ENCODE peak calls at places on chromosomes 2 and 18, in six cellular contexts. One of them, this sample, is unnamed.

GRCh38 chr2:1868683-1869141 is 124.4 kb upstream of the PXDN start:
- DNase-seq in neural progenitor cell: peak; percentile 68
- DNase-seq in uterus: no peak
- DNase-seq in tibial artery: no peak
- DNase-seq in right lobe of liver: no peak
- DNase-seq in effector memory CD4-positive, alpha-beta T cell: no peak
- DNase-seq in this sample: no peak

GRCh38 chr2:117853873-117854272 is 39.4 kb downstream of the DDX18 start:
- DNase-seq in neural progenitor cell: no peak
- DNase-seq in uterus: no peak
- DNase-seq in tibial artery: no peak
- DNase-seq in right lobe of liver: no peak
- DNase-seq in effector memory CD4-positive, alpha-beta T cell: no peak
- DNase-seq in this sample: no peak

GRCh38 chr2:224160917-224161316 is 121.8 kb upstream of the SERPINE2 start:
- DNase-seq in neural progenitor cell: no peak
- DNase-seq in uterus: peak; percentile 18
- DNase-seq in tibial artery: no peak
- DNase-seq in right lobe of liver: peak; percentile 40
- DNase-seq in effector memory CD4-positive, alpha-beta T cell: no peak
- DNase-seq in this sample: no peak

GRCh38 chr2:112482309-112483046 is 522 bp downstream of the TTL start:
- DNase-seq in neural progenitor cell: peak; percentile 61
- DNase-seq in uterus: peak; percentile 30
- DNase-seq in tibial artery: no peak
- DNase-seq in right lobe of liver: peak; percentile 40
- DNase-seq in effector memory CD4-positive, alpha-beta T cell: no peak
- DNase-seq in this sample: peak; percentile 60

GRCh38 chr2:32484907-32485306 is 128.1 kb downstream of the BIRC6 start:
- DNase-seq in neural progenitor cell: no peak
- DNase-seq in uterus: no peak
- DNase-seq in tibial artery: no peak
- DNase-seq in right lobe of liver: no peak
- DNase-seq in effector memory CD4-positive, alpha-beta T cell: no peak
- DNase-seq in this sample: no peak

GRCh38 chr18:75340206-75340605 is 87.3 kb downstream of the SMIM21 start:
- DNase-seq in neural progenitor cell: no peak
- DNase-seq in uterus: no peak
- DNase-seq in tibial artery: no peak
- DNase-seq in right lobe of liver: no peak
- DNase-seq in effector memory CD4-positive, alpha-beta T cell: no peak
- DNase-seq in this sample: no peak

GRCh38 chr2:132374961-132375360 is 41.6 kb upstream of the GPR39 start:
- DNase-seq in neural progenitor cell: no peak
- DNase-seq in uterus: peak; percentile 39
- DNase-seq in tibial artery: no peak
- DNase-seq in right lobe of liver: no peak
- DNase-seq in effector memory CD4-positive, alpha-beta T cell: no peak
- DNase-seq in this sample: no peak

GRCh38 chr2:137192366-137193315 is 427.3 kb downstream of the THSD7B start:
- DNase-seq in neural progenitor cell: no peak
- DNase-seq in uterus: no peak
- DNase-seq in tibial artery: no peak
- DNase-seq in right lobe of liver: no peak
- DNase-seq in effector memory CD4-positive, alpha-beta T cell: no peak
- DNase-seq in this sample: no peak

GRCh38 chr2:96143848-96144480 is 1.3 kb downstream of the DUSP2 start:
- DNase-seq in neural progenitor cell: peak; percentile 54
- DNase-seq in uterus: no peak
- DNase-seq in tibial artery: peak; percentile 60
- DNase-seq in right lobe of liver: peak; percentile 22
- DNase-seq in effector memory CD4-positive, alpha-beta T cell: no peak
- DNase-seq in this sample: no peak

GRCh38 chr18:61502472-61502871 is 169.2 kb downstream of the CDH20 start:
- DNase-seq in neural progenitor cell: peak; percentile 82
- DNase-seq in uterus: peak; percentile 22
- DNase-seq in tibial artery: no peak
- DNase-seq in right lobe of liver: no peak
- DNase-seq in effector memory CD4-positive, alpha-beta T cell: no peak
- DNase-seq in this sample: peak; percentile 53

GRCh38 chr2:6054394-6054732 is 362.2 kb downstream of the SOX11 start:
- DNase-seq in neural progenitor cell: no peak
- DNase-seq in uterus: no peak
- DNase-seq in tibial artery: no peak
- DNase-seq in right lobe of liver: no peak
- DNase-seq in effector memory CD4-positive, alpha-beta T cell: no peak
- DNase-seq in this sample: no peak

DNA sequence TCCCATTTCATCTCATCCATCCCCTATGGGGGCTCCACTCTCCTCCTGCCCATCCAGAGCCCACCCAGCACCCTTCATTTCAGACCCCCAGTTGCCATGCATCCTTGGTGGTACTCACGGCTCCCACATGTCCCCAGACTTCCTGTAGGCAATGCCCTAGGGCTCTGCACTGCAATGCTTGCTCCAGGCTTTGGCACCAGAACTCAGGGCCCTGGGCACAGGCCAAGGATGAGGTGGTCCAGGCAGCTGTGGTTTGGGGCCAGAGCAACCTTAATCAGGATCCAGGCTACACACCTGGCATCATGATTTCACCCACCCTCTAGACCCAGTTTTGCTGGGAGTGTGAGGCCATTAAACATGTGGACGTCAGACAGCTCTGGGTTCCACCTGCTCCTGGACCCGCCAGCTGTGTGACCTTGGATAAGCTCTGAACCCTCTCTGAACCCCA is 414 bp downstream of the SFTPB start:
- DNase-seq in neural progenitor cell: no peak
- DNase-seq in uterus: no peak
- DNase-seq in tibial artery: no peak
- DNase-seq in right lobe of liver: no peak
- DNase-seq in effector memory CD4-positive, alpha-beta T cell: no peak
- DNase-seq in this sample: no peak
- H3K4me3 ChIP-seq in neural progenitor cell: no peak overlapping the region
- H3K4me3 ChIP-seq in uterus: no peak overlapping the region
- H3K4me3 ChIP-seq in tibial artery: no peak overlapping the region
- H3K4me3 ChIP-seq in right lobe of liver: no peak overlapping the region
- H3K4me3 ChIP-seq in effector memory CD4-positive, alpha-beta T cell: no peak overlapping the region
- H3K4me3 ChIP-seq in this sample: no peak overlapping the region

DNA sequence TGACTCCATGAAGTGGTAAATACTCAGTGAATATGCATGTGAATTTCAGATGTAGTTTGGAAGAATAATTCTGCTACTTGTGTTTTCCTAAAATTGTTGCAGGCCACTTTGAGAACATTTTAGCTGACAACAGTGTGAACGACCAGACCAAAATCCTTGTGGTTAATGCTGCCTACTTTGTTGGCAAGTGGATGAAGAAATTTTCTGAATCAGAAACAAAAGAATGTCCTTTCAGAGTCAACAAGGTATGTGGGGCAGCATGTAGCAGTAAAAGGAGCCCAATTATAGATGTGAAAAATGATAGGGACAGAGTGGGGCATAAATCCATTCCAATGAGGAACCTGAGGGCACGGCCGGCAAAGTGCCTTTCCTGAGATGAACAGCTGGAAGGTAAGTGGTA is 16.1 kb downstream of the SERPINB5 start:
- DNase-seq in neural progenitor cell: no peak
- DNase-seq in uterus: no peak
- DNase-seq in tibial artery: no peak
- DNase-seq in right lobe of liver: no peak
- DNase-seq in effector memory CD4-positive, alpha-beta T cell: no peak
- DNase-seq in this sample: no peak
- H3K27ac ChIP-seq in neural progenitor cell: no peak overlapping the region
- H3K27ac ChIP-seq in uterus: no peak overlapping the region
- H3K27ac ChIP-seq in tibial artery: no peak overlapping the region
- H3K27ac ChIP-seq in right lobe of liver: no peak overlapping the region
- H3K27ac ChIP-seq in effector memory CD4-positive, alpha-beta T cell: no peak overlapping the region
- H3K27ac ChIP-seq in this sample: no peak overlapping the region

GRCh38 chr2:36513661-36514060 is 84.3 kb downstream of the FEZ2 start:
- DNase-seq in neural progenitor cell: no peak
- DNase-seq in uterus: no peak
- DNase-seq in tibial artery: no peak
- DNase-seq in right lobe of liver: no peak
- DNase-seq in effector memory CD4-positive, alpha-beta T cell: no peak
- DNase-seq in this sample: no peak

GRCh38 chr2:36515538-36515937 is 82.4 kb downstream of the FEZ2 start:
- DNase-seq in neural progenitor cell: no peak
- DNase-seq in uterus: no peak
- DNase-seq in tibial artery: no peak
- DNase-seq in right lobe of liver: no peak
- DNase-seq in effector memory CD4-positive, alpha-beta T cell: no peak
- DNase-seq in this sample: no peak

GRCh38 chr2:36516136-36516870 is 81.7 kb downstream of the FEZ2 start:
- DNase-seq in neural progenitor cell: no peak
- DNase-seq in uterus: no peak
- DNase-seq in tibial artery: no peak
- DNase-seq in right lobe of liver: no peak
- DNase-seq in effector memory CD4-positive, alpha-beta T cell: no peak
- DNase-seq in this sample: peak; percentile 73

GRCh38 chr2:36511858-36512630 is 85.9 kb downstream of the FEZ2 start:
- DNase-seq in neural progenitor cell: no peak
- DNase-seq in uterus: no peak
- DNase-seq in tibial artery: no peak
- DNase-seq in right lobe of liver: no peak
- DNase-seq in effector memory CD4-positive, alpha-beta T cell: no peak
- DNase-seq in this sample: no peak

GRCh38 chr2:36512705-36513104 is 85.3 kb downstream of the FEZ2 start:
- DNase-seq in neural progenitor cell: no peak
- DNase-seq in uterus: no peak
- DNase-seq in tibial artery: no peak
- DNase-seq in right lobe of liver: no peak
- DNase-seq in effector memory CD4-positive, alpha-beta T cell: no peak
- DNase-seq in this sample: no peak
- H3K36me3 ChIP-seq in neural progenitor cell: no peaks in the 10 kb centered on the region
- H3K36me3 ChIP-seq in uterus: no peaks in the 10 kb centered on the region
- H3K36me3 ChIP-seq in tibial artery: peaks cover 79% of the 10 kb centered on the region
- H3K36me3 ChIP-seq in right lobe of liver: no peaks in the 10 kb centered on the region
- H3K36me3 ChIP-seq in effector memory CD4-positive, alpha-beta T cell: no peaks in the 10 kb centered on the region
- H3K36me3 ChIP-seq in this sample: peaks cover 96% of the 10 kb centered on the region

DNA sequence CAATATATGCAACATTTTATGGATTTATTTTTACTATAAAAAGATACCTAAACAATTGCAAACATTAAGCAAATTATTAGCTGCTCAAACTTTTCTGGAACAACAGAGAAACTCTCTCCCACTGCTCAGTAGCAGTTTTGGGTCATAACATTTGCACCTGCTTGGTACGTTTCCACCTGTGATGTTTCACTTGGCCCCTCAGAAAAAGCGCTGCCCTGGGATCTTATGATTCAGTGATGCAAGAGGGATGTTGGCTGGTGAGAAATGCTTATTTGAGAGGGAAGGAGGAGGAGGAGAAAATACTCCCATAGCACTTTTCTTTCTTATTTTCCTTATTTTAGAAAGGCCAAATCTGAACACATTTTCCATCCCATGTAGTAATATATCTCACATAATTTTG is 9.2 kb downstream of the IRS1 start:
- DNase-seq in neural progenitor cell: no peak
- DNase-seq in uterus: peak; percentile 28
- DNase-seq in tibial artery: no peak
- DNase-seq in right lobe of liver: no peak
- DNase-seq in effector memory CD4-positive, alpha-beta T cell: no peak
- DNase-seq in this sample: no peak
- H3K4me3 ChIP-seq in neural progenitor cell: no peak overlapping the region
- H3K4me3 ChIP-seq in uterus: peak overlapping the region; percentile 69
- H3K4me3 ChIP-seq in tibial artery: peak overlapping the region; percentile 83
- H3K4me3 ChIP-seq in right lobe of liver: no peak overlapping the region
- H3K4me3 ChIP-seq in effector memory CD4-positive, alpha-beta T cell: no peak overlapping the region
- H3K4me3 ChIP-seq in this sample: no peak overlapping the region

GRCh38 chr2:23526114-23526513 is 141.1 kb downstream of the KLHL29 start:
- DNase-seq in neural progenitor cell: no peak
- DNase-seq in uterus: no peak
- DNase-seq in tibial artery: no peak
- DNase-seq in right lobe of liver: no peak
- DNase-seq in effector memory CD4-positive, alpha-beta T cell: no peak
- DNase-seq in this sample: no peak

GRCh38 chr2:23522726-23523410 is 137.9 kb downstream of the KLHL29 start:
- DNase-seq in neural progenitor cell: no peak
- DNase-seq in uterus: no peak
- DNase-seq in tibial artery: no peak
- DNase-seq in right lobe of liver: no peak
- DNase-seq in effector memory CD4-positive, alpha-beta T cell: no peak
- DNase-seq in this sample: no peak

GRCh38 chr2:23525137-23525765 is 140.3 kb downstream of the KLHL29 start:
- DNase-seq in neural progenitor cell: no peak
- DNase-seq in uterus: no peak
- DNase-seq in tibial artery: no peak
- DNase-seq in right lobe of liver: no peak
- DNase-seq in effector memory CD4-positive, alpha-beta T cell: no peak
- DNase-seq in this sample: no peak

GRCh38 chr2:23523651-23524260 is 138.8 kb downstream of the KLHL29 start:
- DNase-seq in neural progenitor cell: no peak
- DNase-seq in uterus: peak; percentile 69
- DNase-seq in tibial artery: peak; percentile 91
- DNase-seq in right lobe of liver: no peak
- DNase-seq in effector memory CD4-positive, alpha-beta T cell: no peak
- DNase-seq in this sample: no peak

GRCh38 chr2:23524261-23524706 is 139.3 kb downstream of the KLHL29 start:
- DNase-seq in neural progenitor cell: no peak
- DNase-seq in uterus: peak; percentile 52
- DNase-seq in tibial artery: peak; percentile 93
- DNase-seq in right lobe of liver: no peak
- DNase-seq in effector memory CD4-positive, alpha-beta T cell: no peak
- DNase-seq in this sample: peak; percentile 75
- H3K27ac ChIP-seq in neural progenitor cell: no peak overlapping the region
- H3K27ac ChIP-seq in uterus: peak overlapping the region; percentile 87
- H3K27ac ChIP-seq in tibial artery: peak overlapping the region; percentile 85
- H3K27ac ChIP-seq in right lobe of liver: no peak overlapping the region
- H3K27ac ChIP-seq in effector memory CD4-positive, alpha-beta T cell: no peak overlapping the region
- H3K27ac ChIP-seq in this sample: peak overlapping the region; percentile 15

GRCh38 chr2:143702931-143703330 is 573.7 kb downstream of the ARHGAP15 start:
- DNase-seq in neural progenitor cell: no peak
- DNase-seq in uterus: no peak
- DNase-seq in tibial artery: no peak
- DNase-seq in right lobe of liver: no peak
- DNase-seq in effector memory CD4-positive, alpha-beta T cell: no peak
- DNase-seq in this sample: no peak

GRCh38 chr2:143705108-143705686 is 576.0 kb downstream of the ARHGAP15 start:
- DNase-seq in neural progenitor cell: no peak
- DNase-seq in uterus: no peak
- DNase-seq in tibial artery: no peak
- DNase-seq in right lobe of liver: no peak
- DNase-seq in effector memory CD4-positive, alpha-beta T cell: no peak
- DNase-seq in this sample: no peak

GRCh38 chr2:143708682-143709081 is 579.5 kb downstream of the ARHGAP15 start:
- DNase-seq in neural progenitor cell: no peak
- DNase-seq in uterus: no peak
- DNase-seq in tibial artery: no peak
- DNase-seq in right lobe of liver: no peak
- DNase-seq in effector memory CD4-positive, alpha-beta T cell: no peak
- DNase-seq in this sample: no peak

GRCh38 chr2:143704432-143705106 is 575.4 kb downstream of the ARHGAP15 start:
- DNase-seq in neural progenitor cell: no peak
- DNase-seq in uterus: no peak
- DNase-seq in tibial artery: no peak
- DNase-seq in right lobe of liver: no peak
- DNase-seq in effector memory CD4-positive, alpha-beta T cell: no peak
- DNase-seq in this sample: no peak

DNA sequence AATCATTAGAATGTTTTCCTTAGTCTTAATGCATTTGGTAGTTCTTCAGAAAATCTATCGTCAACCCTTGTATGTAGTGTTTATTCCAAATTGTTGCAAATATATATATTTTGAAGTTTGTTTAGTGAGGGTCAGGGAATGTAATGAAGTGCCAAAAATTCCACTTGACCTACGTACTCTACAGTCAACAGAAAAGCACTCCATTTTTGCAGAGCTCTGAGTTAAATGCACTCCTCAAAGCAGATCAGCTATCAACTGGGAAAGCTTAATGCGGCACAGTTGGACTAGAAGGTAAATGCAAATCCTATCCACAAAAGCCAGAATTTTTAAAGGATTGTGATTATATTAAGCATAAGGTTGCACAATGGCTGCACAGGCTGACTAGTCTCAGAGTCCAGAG is 577.1 kb downstream of the ARHGAP15 start:
- DNase-seq in neural progenitor cell: no peak
- DNase-seq in uterus: no peak
- DNase-seq in tibial artery: no peak
- DNase-seq in right lobe of liver: no peak
- DNase-seq in effector memory CD4-positive, alpha-beta T cell: no peak
- DNase-seq in this sample: no peak
- H3K36me3 ChIP-seq in neural progenitor cell: peaks cover 4% of the 10 kb centered on the region
- H3K36me3 ChIP-seq in uterus: no peaks in the 10 kb centered on the region
- H3K36me3 ChIP-seq in tibial artery: no peaks in the 10 kb centered on the region
- H3K36me3 ChIP-seq in right lobe of liver: no peaks in the 10 kb centered on the region
- H3K36me3 ChIP-seq in effector memory CD4-positive, alpha-beta T cell: peaks cover 58% of the 10 kb centered on the region
- H3K36me3 ChIP-seq in this sample: no peaks in the 10 kb centered on the region